ENCODE peak calls at places on chromosome 7, in six cellular contexts. S is stimulated activated CD4-positive, alpha-beta T cell treated with anti-CD3 and anti-CD28 coated beads, TNF-alpha, amount 100 ng/mL, for 48 hours; Q is NCI-H1092 treated with DMSO at 0.1 percent for 48 hours; Z is activated effector memory CD4-positive, alpha-beta T cell treated with Interleukin-2 at 50 U/mL for 16 hours; W is LoVo; M is esophagus squamous epithelium. G is an unnamed sample.

GRCh38 chr7:100122067-100122466 is 2.6 kb downstream of the CNPY4 start:
- DNase-seq in S (no peak), W (no peak), M (no peak), Z (no peak), Q (peak), G (no peak)

GRCh38 chr7:104922187-104923009 is 91.6 kb upstream of the KMT2E start:
- DNase-seq in M (no peak), Q (no peak), Z (no peak), S (no peak), W (no peak), G (no peak)

GRCh38 chr7:81399461-81399860 is 370.4 kb downstream of the HGF start:
- DNase-seq in S (no peak), W (no peak), Q (no peak), Z (no peak), M (no peak), G (no peak)

GRCh38 chr7:134458341-134458805 is 527 bp downstream of the AKR1B1 start:
- DNase-seq in M (no peak), Q (peak), S (peak), W (no peak), Z (peak), G (peak)

GRCh38 chr7:101880536-101881443 is 63.4 kb downstream of the CUX1 start:
- DNase-seq in W (no peak), S (no peak), M (no peak), Z (no peak), Q (no peak), G (no peak)

GRCh38 chr7:116354171-116354545 is 143.8 kb downstream of the TES start:
- DNase-seq in Q (no peak), S (no peak), M (no peak), Z (no peak), W (no peak), G (no peak)

GRCh38 chr7:107165341-107165740 is 3.5 kb upstream of the HBP1 start:
- DNase-seq in Q (no peak), W (no peak), M (no peak), S (no peak), Z (no peak), G (no peak)

GRCh38 chr7:96238976-96239766 is 82.7 kb downstream of the SLC25A13 start:
- DNase-seq in M (no peak), Z (no peak), S (no peak), W (no peak), Q (no peak), G (no peak)

GRCh38 chr7:15478401-15478800 is 83.4 kb downstream of the AGMO start:
- DNase-seq in S (no peak), Q (no peak), W (no peak), Z (no peak), M (no peak), G (no peak)

GRCh38 chr7:108197371-108198091 is 67.4 kb upstream of the LAMB4 start:
- DNase-seq in Q (no peak), M (no peak), W (no peak), Z (no peak), S (no peak), G (no peak)

GRCh38 chr7:155694846-155695245 is 50.4 kb downstream of the RBM33 start:
- DNase-seq in Z (no peak), W (no peak), M (no peak), Q (no peak), S (no peak), G (no peak)

GRCh38 chr7:45033931-45034290 is 33.9 kb downstream of the CCM2 start:
- DNase-seq in W (no peak), Z (no peak), Q (no peak), M (no peak), S (no peak), G (no peak)

GRCh38 chr7:135959655-135960363 is 17.4 kb downstream of the MTPN start:
- DNase-seq in Q (no peak), M (no peak), S (no peak), Z (no peak), W (no peak), G (no peak)

GRCh38 chr7:113810108-113810748 is 108.6 kb downstream of the PPP1R3A start:
- DNase-seq in S (no peak), W (no peak), Q (no peak), M (no peak), Z (no peak), G (no peak)

GRCh38 chr7:158377800-158378623 is 209.6 kb downstream of the PTPRN2 start:
- DNase-seq in Q (peak), M (no peak), Z (no peak), S (no peak), W (no peak), G (no peak)

GRCh38 chr7:138865843-138866242 is 67.8 kb upstream of the ATP6V0A4 start:
- DNase-seq in Q (no peak), S (no peak), W (no peak), M (no peak), Z (no peak), G (no peak)

GRCh38 chr7:151442776-151443496 is 3.0 kb upstream of the CRYGN start:
- DNase-seq in Z (no peak), Q (no peak), S (no peak), W (no peak), M (no peak), G (no peak)

GRCh38 chr7:884191-885003 is 8.0 kb downstream of the GET4 start:
- DNase-seq in Q (no peak), M (no peak), W (no peak), S (no peak), Z (no peak), G (no peak)

GRCh38 chr7:127710635-127711034 is 58.6 kb downstream of the SND1 start:
- DNase-seq in M (no peak), Z (no peak), S (no peak), Q (no peak), W (no peak), G (no peak)

GRCh38 chr7:151115836-151116418 is 29.7 kb downstream of the AGAP3 start:
- DNase-seq in Z (no peak), Q (no peak), W (peak), S (no peak), M (no peak), G (no peak)

GRCh38 chr7:22140597-22140996 is 194.9 kb upstream of the CDCA7L start:
- DNase-seq in Q (no peak), Z (no peak), S (no peak), M (no peak), W (no peak), G (no peak)

GRCh38 chr7:44633254-44634186 is 27.1 kb downstream of the OGDH start:
- DNase-seq in S (peak), W (peak), Q (no peak), Z (peak), M (no peak), G (no peak)

GRCh38 chr7:5408777-5409176 is 14.9 kb downstream of the TNRC18 start:
- DNase-seq in W (peak), S (no peak), M (no peak), Z (no peak), Q (no peak), G (no peak)